ENCODE peak calls at places on chromosomes 6 and 20, in six cellular contexts. Z is stimulated activated CD8-positive, alpha-beta memory T cell treated with anti-CD3 and anti-CD28 coated beads, Interleukin-15, amount 100 ng/mL, for 1 hour; J is OCI-LY7; T is GM19239; O is uterus; U is activated naive CD4-positive, alpha-beta T cell. Y is an unnamed sample.
A peak's percentile ranks its signal among the peaks of the same experiment; 100 is the strongest.

GRCh38 chr6:7615611-7616383 is 25.8 kb downstream of the SNRNP48 start:
- DNase-seq in J (peak; percentile 66), U (no peak), O (no peak), Z (no peak), T (peak; percentile 17), Y (no peak)

GRCh38 chr6:114108119-114109002 is 137.4 kb upstream of the HDAC2 start:
- DNase-seq in Z (no peak), U (no peak), T (no peak), J (peak; percentile 41), O (peak; percentile 20), Y (no peak)

GRCh38 chr6:2848851-2849250 is 7.2 kb upstream of the SERPINB1 start:
- DNase-seq in Z (peak; percentile 46), O (no peak), T (no peak), U (peak; percentile 39), J (peak; percentile 96), Y (no peak)

GRCh38 chr20:14751191-14751590 is 413.8 kb upstream of the FLRT3 start:
- DNase-seq in J (no peak), T (no peak), U (no peak), Z (no peak), O (no peak), Y (no peak)

GRCh38 chr6:15533379-15534044 is 129.3 kb downstream of the DTNBP1 start:
- DNase-seq in Z (no peak), U (no peak), O (no peak), J (no peak), T (no peak), Y (no peak)

GRCh38 chr6:26594730-26595632 is 1.8 kb upstream of the ABT1 start:
- DNase-seq in Z (no peak), J (no peak), U (no peak), O (peak; percentile 52), T (no peak), Y (no peak)

GRCh38 chr20:52804455-52804966 is 167.6 kb upstream of the TSHZ2 start:
- DNase-seq in U (no peak), J (no peak), Z (no peak), O (no peak), T (no peak), Y (no peak)

GRCh38 chr6:7424967-7425807 is 35.6 kb downstream of the RIOK1 start:
- DNase-seq in Z (no peak), U (no peak), J (peak; percentile 5), T (no peak), O (no peak), Y (no peak)

GRCh38 chr6:125869427-125869826 is 78.7 kb downstream of the NCOA7 start:
- DNase-seq in Z (no peak), O (no peak), J (no peak), T (no peak), U (no peak), Y (no peak)

GRCh38 chr6:112043032-112044007 is 10.6 kb upstream of the CCN6 start:
- DNase-seq in U (peak; percentile 89), T (peak; percentile 76), J (peak; percentile 94), O (peak; percentile 90), Z (peak; percentile 92), Y (peak; percentile 45)

GRCh38 chr6:118103381-118104105 is 196.5 kb downstream of the SLC35F1 start:
- DNase-seq in U (no peak), T (no peak), O (no peak), J (no peak), Z (no peak), Y (no peak)

GRCh38 chr6:45608252-45608911 is 230.6 kb upstream of the SUPT3H start:
- DNase-seq in J (no peak), T (no peak), U (no peak), O (no peak), Z (no peak), Y (no peak)

GRCh38 chr6:159463440-159463839 is 229.6 kb downstream of the SOD2 start:
- DNase-seq in U (no peak), T (no peak), J (peak; percentile 72), O (no peak), Z (no peak), Y (no peak)

GRCh38 chr20:37728635-37728983 is 34.8 kb downstream of the CTNNBL1 start:
- DNase-seq in Z (no peak), T (no peak), U (no peak), J (no peak), O (no peak), Y (no peak)

GRCh38 chr6:38508286-38508685 is 131.4 kb downstream of the BTBD9 start:
- DNase-seq in O (no peak), T (no peak), J (no peak), Z (no peak), U (no peak), Y (no peak)